ENCODE peak calls at places on chromosomes 4 and X, in four cellular contexts. R is SK-N-SH, W is transverse colon, P is stomach. A is an unnamed sample.

GRCh38 chr4:56026596-56026995 is 77.9 kb downstream of the CEP135 start:
- DNase-seq in P (no peak), R (no peak), W (no peak), A (no peak)

GRCh38 chrX:148784859-148785655 is 284.6 kb downstream of the AFF2 start:
- DNase-seq in R (no peak), W (no peak), P (no peak), A (no peak)

GRCh38 chr4:38034986-38035882 is 75.0 kb downstream of the PTTG2 start:
- DNase-seq in P (no peak), R (peak), W (no peak), A (no peak)

GRCh38 chr4:150158041-150158440 is 79.8 kb downstream of the DCLK2 start:
- DNase-seq in W (no peak), R (no peak), P (no peak), A (no peak)

GRCh38 chrX:68895339-68896250 is 66.8 kb downstream of the EFNB1 start:
- DNase-seq in R (peak), W (peak), P (peak), A (peak)

GRCh38 chr4:90181644-90182043 is 54.5 kb downstream of the CCSER1 start:
- DNase-seq in W (no peak), R (no peak), P (no peak), A (no peak)

GRCh38 chr4:138243369-138243768 is 1.2 kb upstream of the SLC7A11 start:
- DNase-seq in W (no peak), P (no peak), R (no peak), A (no peak)

GRCh38 chr4:100907465-100908454 is 389.9 kb upstream of the EMCN start:
- DNase-seq in P (no peak), W (no peak), R (no peak), A (no peak)

GRCh38 chr4:186823989-186824388 is 100.3 kb upstream of the FAT1 start:
- DNase-seq in R (no peak), P (no peak), W (no peak), A (no peak)

GRCh38 chr4:53043096-53043495 is 181.0 kb downstream of the RASL11B start:
- DNase-seq in P (no peak), R (no peak), W (no peak), A (no peak)

GRCh38 chrX:154599531-154599930 is 14.6 kb downstream of the CTAG1A start:
- DNase-seq in R (no peak), W (no peak), P (no peak), A (no peak)

GRCh38 chr4:166197166-166197565 is 324.1 kb downstream of the TLL1 start:
- DNase-seq in W (no peak), R (no peak), P (no peak), A (no peak)

GRCh38 chr4:5050520-5050955 is 742 bp upstream of the STK32B start:
- DNase-seq in W (peak), R (peak), P (peak), A (peak)

GRCh38 chr4:64617813-64618212 is 208.6 kb upstream of the TECRL start:
- DNase-seq in R (no peak), P (no peak), W (no peak), A (no peak)

GRCh38 chrX:10423716-10424115 is 196.7 kb downstream of the MID1 start:
- DNase-seq in R (no peak), W (no peak), P (no peak), A (no peak)

GRCh38 chrX:53440101-53440500 is 5.9 kb upstream of the HSD17B10 start:
- DNase-seq in W (no peak), P (no peak), R (no peak), A (no peak)

GRCh38 chr4:73701116-73701515 is 39.3 kb upstream of the CXCL8 start:
- DNase-seq in W (no peak), R (no peak), P (no peak), A (no peak)

GRCh38 chr4:147550626-147551250 is 66.5 kb upstream of the TMEM184C start:
- DNase-seq in W (no peak), P (no peak), R (no peak), A (no peak)

GRCh38 chrX:56729152-56729557 is at the start of gene NBDY:
- DNase-seq in P (peak), W (peak), R (peak), A (peak)

GRCh38 chr4:181301735-181302380 is 941.3 kb upstream of the TENM3 start:
- DNase-seq in P (peak), W (peak), R (no peak), A (no peak)

GRCh38 chrX:70398899-70399298 is 24.2 kb upstream of the GDPD2 start:
- DNase-seq in P (no peak), W (no peak), R (no peak), A (no peak)

GRCh38 chr4:96649536-96649935 is 809.6 kb downstream of the PDHA2 start:
- DNase-seq in R (no peak), P (no peak), W (no peak), A (no peak)

GRCh38 chr4:145882594-145882993 is 56.0 kb downstream of the ZNF827 start:
- DNase-seq in P (no peak), R (no peak), W (no peak), A (no peak)

GRCh38 chrX:115894087-115894486 is 276.5 kb upstream of the AGTR2 start:
- DNase-seq in P (no peak), R (peak), W (peak), A (no peak)

GRCh38 chr4:144171697-144172096 is 31.2 kb upstream of the GYPA start:
- DNase-seq in R (no peak), P (no peak), W (no peak), A (no peak)
- TF ChIP-seq EP300 in R (no peak), P (no peak), W (no peak), A (no peak)

GRCh38 chr4:14167876-14168510 is 540.5 kb upstream of the BOD1L1 start:
- DNase-seq in W (no peak), R (no peak), P (no peak), A (no peak)

GRCh38 chr4:14165253-14165942 is 537.9 kb upstream of the BOD1L1 start:
- DNase-seq in R (no peak), P (no peak), W (peak), A (no peak)

GRCh38 chr4:14169460-14169859 is 541.9 kb upstream of the BOD1L1 start:
- DNase-seq in R (no peak), P (no peak), W (no peak), A (no peak)

GRCh38 chr4:14168919-14169318 is 541.4 kb upstream of the BOD1L1 start:
- DNase-seq in R (peak), W (peak), P (peak), A (no peak)
- H3K27ac ChIP-seq in R (peak), W (no peak), P (no peak), A (no peak)

DNA sequence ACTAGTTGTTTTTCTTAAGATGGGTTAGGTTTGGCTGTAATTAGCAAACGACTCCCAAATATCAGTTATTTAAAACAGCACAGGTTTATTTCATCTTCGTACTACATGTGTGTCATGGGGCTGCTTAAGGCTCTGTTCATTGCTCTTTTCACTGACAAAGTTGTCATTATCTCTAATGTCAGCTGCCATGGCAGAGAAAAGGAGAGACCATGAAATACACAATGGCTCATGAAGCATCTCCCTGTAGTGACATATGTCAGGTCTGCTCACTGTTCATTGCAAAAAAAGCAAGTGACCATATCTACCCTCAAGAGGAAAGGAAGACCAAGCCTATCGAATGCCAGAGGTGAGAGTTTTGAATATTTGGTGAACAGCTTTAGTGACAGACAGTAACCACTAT is 52.2 kb upstream of the PCDH7 start:
- DNase-seq in P (no peak), R (no peak), W (no peak), A (no peak)
- TF ChIP-seq EP300 in P (no peak), R (no peak), W (no peak), A (no peak)

GRCh38 chrX:11504234-11504633 is 161.5 kb downstream of the ARHGAP6 start:
- DNase-seq in R (no peak), W (no peak), P (no peak), A (no peak)

DNA sequence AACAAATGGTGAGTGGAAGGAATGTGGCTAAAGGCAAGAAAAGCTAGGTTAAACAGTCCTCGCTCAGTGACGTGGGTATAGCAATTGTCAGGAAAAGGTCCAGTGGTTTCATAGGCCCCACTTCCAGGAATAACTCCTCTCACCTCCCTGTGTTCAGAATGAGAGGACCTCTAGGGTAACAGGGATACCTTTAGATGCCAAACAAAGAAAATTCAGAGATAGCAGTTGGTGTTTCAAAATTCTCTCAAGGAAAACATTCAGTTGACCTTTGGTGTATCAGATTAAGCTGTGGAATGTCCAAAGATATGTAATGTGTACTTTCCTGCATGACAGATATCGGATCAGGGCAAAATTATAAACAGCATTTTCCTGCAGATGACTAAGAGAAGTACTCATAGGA is 155.9 kb downstream of the ARHGAP6 start:
- DNase-seq in R (no peak), P (no peak), W (no peak), A (no peak)
- H3K27ac ChIP-seq in R (no peak), P (no peak), W (no peak), A (no peak)

GRCh38 chrX:104156630-104157529 is at the start of gene SLC25A53:
- DNase-seq in P (peak), R (peak), W (peak), A (peak)
- TF ChIP-seq EP300 in P (no peak), R (peak), W (no peak), A (peak)

GRCh38 chr4:13982008-13982407 is 354.5 kb upstream of the BOD1L1 start:
- DNase-seq in R (no peak), P (no peak), W (no peak), A (no peak)
- H3K27ac ChIP-seq in R (no peak), P (no peak), W (no peak), A (no peak)

GRCh38 chr4:123418486-123418931 is 21.9 kb downstream of the SPRY1 start:
- DNase-seq in R (no peak), W (no peak), P (peak), A (no peak)
- TF ChIP-seq EP300 in R (peak), W (no peak), P (no peak), A (no peak)

A was measured in tibial nerve.